ENCODE peak calls at places on chromosome 19, in nine cellular contexts. B is thoracic aorta, N is B cell, C is hepatocyte, L is tibial artery, S is neural progenitor cell, W is heart left ventricle, X is AG04450, Q is endodermal cell. K is an unnamed sample.

GRCh38 chr19:39422020-39422419 is 9.6 kb downstream of the PLEKHG2 start:
- DNase-seq in B (no peak), N (no peak), C (no peak), L (no peak), S (no peak), W (no peak), X (no peak), Q (no peak), K (no peak)

GRCh38 chr19:48698046-48698445 is 2.3 kb downstream of the FUT2 start:
- DNase-seq in B (no peak), N (no peak), C (no peak), L (no peak), S (no peak), W (no peak), X (no peak), Q (no peak), K (no peak)

GRCh38 chr19:23439623-23440022 is 44.4 kb upstream of the ZNF91 start:
- DNase-seq in B (no peak), N (no peak), C (no peak), L (no peak), S (no peak), W (no peak), X (no peak), Q (peak), K (no peak)

GRCh38 chr19:38676023-38676877 is 28.8 kb downstream of the ACTN4 start:
- DNase-seq in B (no peak), N (no peak), C (peak), L (no peak), S (no peak), W (no peak), X (no peak), Q (no peak), K (no peak)

GRCh38 chr19:5992756-5993155 is 14.8 kb upstream of the RANBP3 start:
- DNase-seq in B (no peak), N (no peak), C (no peak), L (no peak), S (no peak), W (no peak), X (no peak), Q (no peak), K (no peak)

GRCh38 chr19:10603084-10603872 is 16.2 kb upstream of the AP1M2 start:
- DNase-seq in B (no peak), N (peak), C (peak), L (peak), S (peak), W (peak), X (no peak), Q (peak), K (no peak)

GRCh38 chr19:2055871-2056809 is 5.1 kb upstream of the MKNK2 start:
- DNase-seq in B (no peak), N (no peak), C (peak), L (peak), S (no peak), W (peak), X (no peak), Q (peak), K (peak)

GRCh38 chr19:57282011-57282636 is 1.8 kb downstream of the ZNF460 start:
- DNase-seq in B (no peak), N (no peak), C (peak), L (no peak), S (no peak), W (no peak), X (no peak), Q (no peak), K (no peak)

GRCh38 chr19:53818756-53819155 is 5.4 kb downstream of the NLRP12 start:
- DNase-seq in B (no peak), N (no peak), C (no peak), L (no peak), S (no peak), W (no peak), X (no peak), Q (no peak), K (no peak)

GRCh38 chr19:35790981-35791813 is 15.8 kb downstream of the ARHGAP33 start:
- DNase-seq in B (no peak), N (peak), C (no peak), L (no peak), S (no peak), W (no peak), X (no peak), Q (peak), K (no peak)
- TF ChIP-seq CTCF in B (no peak), N (no peak), C (no peak), L (no peak), S (no peak), W (no peak), X (no peak), Q (peak), K (no peak)

GRCh38 chr19:42113641-42114348 is 18.5 kb downstream of the POU2F2 start:
- DNase-seq in B (no peak), N (peak), C (peak), L (no peak), S (no peak), W (no peak), X (peak), Q (peak), K (peak)
- TF ChIP-seq CTCF in B (no peak), N (no peak), C (no peak), L (no peak), S (no peak), W (no peak), X (peak), Q (peak), K (peak)

GRCh38 chr19:44003461-44004134 is 841 bp downstream of the ZNF230 start:
- DNase-seq in B (no peak), N (no peak), C (peak), L (no peak), S (peak), W (no peak), X (no peak), Q (peak), K (no peak)
- TF ChIP-seq CTCF in B (no peak), N (peak), C (no peak), L (no peak), S (no peak), W (no peak), X (no peak), Q (no peak), K (no peak)

GRCh38 chr19:46622118-46622446 is 2.8 kb downstream of the PTGIR start:
- DNase-seq in B (no peak), N (no peak), C (no peak), L (no peak), S (no peak), W (no peak), X (no peak), Q (no peak), K (no peak)
- TF ChIP-seq CTCF in B (no peak), N (no peak), C (no peak), L (no peak), S (no peak), W (no peak), X (no peak), Q (no peak), K (no peak)

GRCh38 chr19:18320865-18321728 is 1.8 kb downstream of the LSM4 start:
- DNase-seq in B (no peak), N (no peak), C (peak), L (no peak), S (no peak), W (no peak), X (no peak), Q (no peak), K (no peak)

GRCh38 chr19:18319591-18320135 is 3.2 kb downstream of the LSM4 start:
- DNase-seq in B (no peak), N (no peak), C (peak), L (no peak), S (no peak), W (no peak), X (no peak), Q (no peak), K (no peak)

GRCh38 chr19:18321729-18322091 is 1.2 kb downstream of the LSM4 start:
- DNase-seq in B (no peak), N (no peak), C (no peak), L (no peak), S (no peak), W (no peak), X (no peak), Q (no peak), K (no peak)

GRCh38 chr19:18322318-18322758 is 538 bp downstream of the LSM4 start:
- DNase-seq in B (no peak), N (peak), C (peak), L (no peak), S (peak), W (no peak), X (no peak), Q (peak), K (no peak)

GRCh38 chr19:18317998-18318800 is 4.7 kb downstream of the LSM4 start:
- DNase-seq in B (no peak), N (no peak), C (no peak), L (no peak), S (no peak), W (no peak), X (no peak), Q (no peak), K (no peak)
- TF ChIP-seq CTCF in B (no peak), N (no peak), C (no peak), L (no peak), S (no peak), W (no peak), X (no peak), Q (no peak), K (no peak)

K was measured in AG09319.